ENCODE peak calls at places on chromosome 20, in nine cellular contexts. M is neural progenitor cell, L is right lobe of liver, B is stomach, Y is K562, K is mesendoderm, Z is fibroblast of lung, Q is mammary epithelial cell, J is lung. E is an unnamed sample.
A peak's percentile ranks its signal among the peaks of the same experiment; 100 is the strongest.

GRCh38 chr20:51517839-51518238 is 24.7 kb downstream of the NFATC2 start:
- DNase-seq in Z (no peak), M (no peak), J (no peak), K (no peak), B (no peak), L (no peak), Y (no peak), Q (no peak), E (no peak)

GRCh38 chr20:41631826-41632225 is 13.6 kb upstream of the CHD6 start:
- DNase-seq in K (no peak), L (no peak), Z (peak; percentile 88), B (no peak), M (no peak), Q (peak; percentile 6), J (no peak), Y (no peak), E (no peak)

GRCh38 chr20:36462440-36463211 is 78.7 kb upstream of the MYL9 start:
- DNase-seq in Y (peak; percentile 28), M (peak; percentile 51), K (no peak), L (no peak), Z (peak; percentile 73), B (peak; percentile 36), Q (no peak), J (no peak), E (peak; percentile 73)

GRCh38 chr20:47886454-47887041 is 101.3 kb upstream of the SULF2 start:
- DNase-seq in L (peak; percentile 74), M (no peak), Z (no peak), K (no peak), J (no peak), Q (no peak), B (no peak), Y (no peak), E (no peak)

GRCh38 chr20:47708140-47708807 is 77.0 kb downstream of the SULF2 start:
- DNase-seq in M (no peak), J (no peak), L (no peak), Q (no peak), B (no peak), Z (no peak), K (no peak), Y (no peak), E (no peak)

GRCh38 chr20:49824206-49824605 is 11.6 kb downstream of the SLC9A8 start:
- DNase-seq in J (no peak), Y (no peak), L (no peak), Z (peak; percentile 36), B (no peak), Q (no peak), M (no peak), K (no peak), E (no peak)

GRCh38 chr20:36017034-36017951 is 48.9 kb downstream of the CNBD2 start:
- DNase-seq in K (no peak), Q (no peak), J (peak; percentile 82), B (peak; percentile 50), L (no peak), Y (no peak), Z (peak; percentile 72), M (no peak), E (no peak)

GRCh38 chr20:58004146-58004545 is 224.3 kb downstream of the ANKRD60 start:
- DNase-seq in J (no peak), K (no peak), B (no peak), Y (no peak), Z (no peak), Q (no peak), M (no peak), L (no peak), E (no peak)

GRCh38 chr20:44891826-44892225 is 6.3 kb downstream of the YWHAB start:
- DNase-seq in Y (no peak), L (no peak), J (no peak), B (no peak), M (no peak), Q (no peak), Z (no peak), K (no peak), E (no peak)

GRCh38 chr20:38764563-38765355 is 16.5 kb downstream of the ACTR5 start:
- DNase-seq in M (no peak), L (no peak), Y (no peak), B (peak; percentile 60), Q (peak; percentile 90), Z (peak; percentile 89), J (no peak), K (peak; percentile 50), E (no peak)
- H3K36me3 ChIP-seq in M (no peaks in the 10 kb centered on the region), L (no peaks in the 10 kb centered on the region), Y (peaks cover 83% of the 10 kb centered on the region), B (peaks cover 53% of the 10 kb centered on the region), Q (peaks cover 11% of the 10 kb centered on the region), Z (peaks cover 4% of the 10 kb centered on the region), J (peaks cover 29% of the 10 kb centered on the region), K (no peaks in the 10 kb centered on the region), E (peaks cover 20% of the 10 kb centered on the region)

GRCh38 chr20:63863021-63863797 is 1.9 kb upstream of the TPD52L2 start:
- DNase-seq in K (no peak), J (no peak), L (no peak), Q (no peak), Z (no peak), B (no peak), M (no peak), Y (peak; percentile 42), E (no peak)
- H3K4me3 ChIP-seq in K (no peak overlapping the region), J (peak overlapping the region; percentile 1), L (peak overlapping the region; percentile 97), Q (peak overlapping the region; percentile 76), Z (peak overlapping the region; percentile 97), B (peak overlapping the region; percentile 83), M (peak overlapping the region; percentile 79), Y (peak overlapping the region; percentile 95), E (no peak overlapping the region)

DNA sequence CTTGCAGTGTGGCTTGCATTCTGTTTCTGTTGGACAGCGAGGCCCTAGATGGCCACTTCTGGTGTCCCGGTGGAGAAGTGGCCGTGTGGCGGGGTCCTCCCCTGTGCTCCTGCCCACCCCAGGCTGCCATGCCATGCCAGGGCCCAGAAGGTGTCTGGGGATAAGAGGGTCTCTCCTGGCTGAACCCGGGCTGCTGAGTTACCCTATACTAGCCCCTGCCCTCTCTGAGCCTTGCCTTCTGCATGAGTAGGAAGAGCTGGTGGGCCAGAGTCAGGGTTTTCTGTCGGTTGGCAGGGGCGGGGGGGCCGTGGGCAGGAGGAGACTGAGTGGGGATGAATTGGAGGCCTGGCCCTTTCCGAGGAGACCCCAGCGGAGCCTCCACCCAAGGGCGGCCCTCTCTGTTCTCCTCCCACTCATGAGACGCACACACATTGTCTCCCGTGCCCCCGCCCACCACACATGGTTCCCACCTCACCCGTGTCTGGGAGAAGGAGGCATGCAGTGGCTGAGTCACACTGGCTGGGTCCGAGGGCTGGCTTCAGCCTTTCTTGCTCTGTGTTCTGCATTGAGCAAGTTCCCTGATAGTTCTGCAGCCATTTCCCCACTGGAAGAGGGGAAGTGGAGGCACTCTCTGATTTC is 24.6 kb downstream of the VSTM2L start:
- DNase-seq in L (no peak), K (no peak), Z (no peak), J (no peak), Y (no peak), M (no peak), B (no peak), Q (no peak), E (no peak)
- H3K27me3 ChIP-seq in L (no peaks in the 10 kb centered on the region), K (no peaks in the 10 kb centered on the region), Z (peaks cover 25% of the 10 kb centered on the region), J (no peaks in the 10 kb centered on the region), Y (peaks cover 55% of the 10 kb centered on the region), M (no peaks in the 10 kb centered on the region), B (no peaks in the 10 kb centered on the region), Q (no peaks in the 10 kb centered on the region), E (no peaks in the 10 kb centered on the region)

DNA sequence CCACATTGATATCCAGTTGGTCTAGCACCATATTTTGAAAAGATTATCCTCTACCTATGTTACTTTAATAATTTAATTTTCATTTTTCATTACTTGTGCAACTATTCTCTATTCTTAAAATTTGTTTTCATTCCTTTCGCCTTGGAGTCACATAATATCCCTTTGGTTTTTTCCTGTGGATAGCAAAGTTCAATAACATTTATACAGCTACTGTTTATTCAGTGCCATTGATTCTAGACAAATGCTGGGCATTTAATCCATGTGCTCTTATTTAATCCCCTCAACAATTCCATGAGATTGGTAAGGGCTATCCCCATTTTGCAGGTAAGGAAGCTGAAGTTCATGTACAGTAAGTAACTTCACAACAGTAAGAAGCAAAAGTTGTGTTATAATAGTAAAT is 32.6 kb downstream of the PSMF1 start:
- DNase-seq in Q (no peak), Z (no peak), M (no peak), L (no peak), Y (no peak), J (no peak), K (no peak), B (no peak), E (no peak)
- H3K36me3 ChIP-seq in Q (peaks cover 23% of the 10 kb centered on the region), Z (peaks cover 2% of the 10 kb centered on the region), M (no peaks in the 10 kb centered on the region), L (no peaks in the 10 kb centered on the region), Y (peaks cover 64% of the 10 kb centered on the region), J (peaks cover 27% of the 10 kb centered on the region), K (peaks cover 2% of the 10 kb centered on the region), B (peaks cover 20% of the 10 kb centered on the region), E (peaks cover 8% of the 10 kb centered on the region)

GRCh38 chr20:62624719-62625455 is 17.4 kb upstream of the SLCO4A1 start:
- DNase-seq in Z (no peak), K (no peak), J (no peak), Q (no peak), M (no peak), L (peak; percentile 60), Y (no peak), B (no peak), E (no peak)

GRCh38 chr20:62623488-62624324 is 18.6 kb upstream of the SLCO4A1 start:
- DNase-seq in Z (peak; percentile 80), Y (peak; percentile 99), B (peak; percentile 99), J (peak; percentile 94), Q (peak; percentile 91), K (peak; percentile 96), L (peak; percentile 94), M (peak; percentile 89), E (peak; percentile 100)

GRCh38 chr20:62622877-62623487 is 19.3 kb upstream of the SLCO4A1 start:
- DNase-seq in J (no peak), B (no peak), K (no peak), Q (no peak), L (peak; percentile 55), Y (no peak), Z (no peak), M (no peak), E (peak; percentile 66)

GRCh38 chr20:62625516-62625915 is 16.8 kb upstream of the SLCO4A1 start:
- DNase-seq in M (no peak), L (peak; percentile 59), J (no peak), K (no peak), Q (no peak), B (no peak), Z (no peak), Y (no peak), E (no peak)

GRCh38 chr20:62624325-62624690 is 18.0 kb upstream of the SLCO4A1 start:
- DNase-seq in L (peak; percentile 65), Z (no peak), M (no peak), K (no peak), Q (no peak), Y (peak; percentile 43), J (no peak), B (peak; percentile 71), E (peak; percentile 89)
- H3K4me3 ChIP-seq in L (no peak overlapping the region), Z (no peak overlapping the region), M (no peak overlapping the region), K (no peak overlapping the region), Q (no peak overlapping the region), Y (no peak overlapping the region), J (no peak overlapping the region), B (peak overlapping the region; percentile 18), E (no peak overlapping the region)

E was measured in H7.